ENCODE peak calls at places on chromosomes 3 and 15, in four cellular contexts. One of them, this sample, is unnamed.

GRCh38 chr15:60899967-60900356 is 329.1 kb downstream of the RORA start:
- DNase-seq in PC-9: no peak
- DNase-seq in activated CD4-positive, CD25-positive, alpha-beta regulatory T cell treated with anti-CD3 and anti-CD28 coated beads, Interleukin-2, amount 50 U/mL, for 72 hours: no peak
- DNase-seq in epithelial cell of esophagus: no peak
- DNase-seq in this sample: no peak

GRCh38 chr3:8143186-8143585 is 358.4 kb upstream of the LMCD1 start:
- DNase-seq in PC-9: no peak
- DNase-seq in activated CD4-positive, CD25-positive, alpha-beta regulatory T cell treated with anti-CD3 and anti-CD28 coated beads, Interleukin-2, amount 50 U/mL, for 72 hours: no peak
- DNase-seq in epithelial cell of esophagus: peak; percentile 48
- DNase-seq in this sample: no peak

GRCh38 chr3:170909129-170909903 is 879 bp upstream of the EIF5A2 start:
- DNase-seq in PC-9: peak; percentile 41
- DNase-seq in activated CD4-positive, CD25-positive, alpha-beta regulatory T cell treated with anti-CD3 and anti-CD28 coated beads, Interleukin-2, amount 50 U/mL, for 72 hours: no peak
- DNase-seq in epithelial cell of esophagus: peak; percentile 97
- DNase-seq in this sample: no peak

GRCh38 chr3:45832691-45833090 is 9.2 kb downstream of the LZTFL1 start:
- DNase-seq in PC-9: no peak
- DNase-seq in activated CD4-positive, CD25-positive, alpha-beta regulatory T cell treated with anti-CD3 and anti-CD28 coated beads, Interleukin-2, amount 50 U/mL, for 72 hours: no peak
- DNase-seq in epithelial cell of esophagus: peak; percentile 71
- DNase-seq in this sample: no peak

GRCh38 chr3:107938128-107938527 is 152.7 kb downstream of the CD47 start:
- DNase-seq in PC-9: peak; percentile 48
- DNase-seq in activated CD4-positive, CD25-positive, alpha-beta regulatory T cell treated with anti-CD3 and anti-CD28 coated beads, Interleukin-2, amount 50 U/mL, for 72 hours: no peak
- DNase-seq in epithelial cell of esophagus: peak; percentile 72
- DNase-seq in this sample: no peak

GRCh38 chr3:52221563-52222318 is 3.7 kb downstream of the TLR9 start:
- DNase-seq in PC-9: no peak
- DNase-seq in activated CD4-positive, CD25-positive, alpha-beta regulatory T cell treated with anti-CD3 and anti-CD28 coated beads, Interleukin-2, amount 50 U/mL, for 72 hours: peak; percentile 59
- DNase-seq in epithelial cell of esophagus: no peak
- DNase-seq in this sample: peak; percentile 76

GRCh38 chr3:119613872-119614271 is 16.2 kb downstream of the PLA1A start:
- DNase-seq in PC-9: no peak
- DNase-seq in activated CD4-positive, CD25-positive, alpha-beta regulatory T cell treated with anti-CD3 and anti-CD28 coated beads, Interleukin-2, amount 50 U/mL, for 72 hours: no peak
- DNase-seq in epithelial cell of esophagus: no peak
- DNase-seq in this sample: no peak

GRCh38 chr15:71647479-71647792 is 162.9 kb upstream of the NR2E3 start:
- DNase-seq in PC-9: no peak
- DNase-seq in activated CD4-positive, CD25-positive, alpha-beta regulatory T cell treated with anti-CD3 and anti-CD28 coated beads, Interleukin-2, amount 50 U/mL, for 72 hours: no peak
- DNase-seq in epithelial cell of esophagus: no peak
- DNase-seq in this sample: no peak

GRCh38 chr3:25585361-25586166 is 79.1 kb downstream of the TOP2B start:
- DNase-seq in PC-9: no peak
- DNase-seq in activated CD4-positive, CD25-positive, alpha-beta regulatory T cell treated with anti-CD3 and anti-CD28 coated beads, Interleukin-2, amount 50 U/mL, for 72 hours: no peak
- DNase-seq in epithelial cell of esophagus: peak; percentile 45
- DNase-seq in this sample: no peak

GRCh38 chr3:33314993-33315392 is 37.8 kb downstream of the FBXL2 start:
- DNase-seq in PC-9: no peak
- DNase-seq in activated CD4-positive, CD25-positive, alpha-beta regulatory T cell treated with anti-CD3 and anti-CD28 coated beads, Interleukin-2, amount 50 U/mL, for 72 hours: no peak
- DNase-seq in epithelial cell of esophagus: no peak
- DNase-seq in this sample: no peak

GRCh38 chr15:60660290-60661051 is 181.5 kb upstream of the ICE2 start:
- DNase-seq in PC-9: no peak
- DNase-seq in activated CD4-positive, CD25-positive, alpha-beta regulatory T cell treated with anti-CD3 and anti-CD28 coated beads, Interleukin-2, amount 50 U/mL, for 72 hours: no peak
- DNase-seq in epithelial cell of esophagus: peak; percentile 60
- DNase-seq in this sample: no peak

This sample was measured in stimulated activated naive CD8-positive, alpha-beta T cell treated with anti-CD3 and anti-CD28 coated beads, Interleukin-15, amount 100 ng/mL, for 72 hours.